ENCODE peak calls at places on chromosomes 13 and 19, in six cellular contexts. N is mucosa of gallbladder; W is GM19239; A is esophagus squamous epithelium; H is activated T-cell treated with anti-CD3 and anti-CD28 coated beads, Interleukin-2, amount 50 U/mL, for 72 hours; D is fibroblast of lung. X is an unnamed sample.

GRCh38 chr19:5908773-5909442 is 4.2 kb downstream of the VMAC start:
- DNase-seq in D (no peak), N (no peak), A (no peak), H (no peak), W (no peak), X (no peak)

GRCh38 chr19:8174706-8175105 is 25.3 kb upstream of the FBN3 start:
- DNase-seq in H (no peak), D (peak; percentile 75), N (no peak), W (no peak), A (no peak), X (no peak)

GRCh38 chr13:23778007-23778687 is 111.1 kb downstream of the MIPEP start:
- DNase-seq in N (no peak), D (peak; percentile 4), W (no peak), A (no peak), H (no peak), X (no peak)

GRCh38 chr19:17889609-17890214 is 18.0 kb downstream of the SLC5A5 start:
- DNase-seq in N (peak; percentile 50), W (no peak), A (no peak), D (peak; percentile 45), H (no peak), X (peak; percentile 59)

GRCh38 chr19:9139609-9140158 is 513 bp upstream of the ZNF317 start:
- DNase-seq in A (no peak), D (no peak), N (no peak), H (no peak), W (no peak), X (peak; percentile 16)

GRCh38 chr19:56139847-56140582 is 1.1 kb upstream of the ZNF444 start:
- DNase-seq in N (no peak), A (no peak), W (no peak), H (peak; percentile 17), D (no peak), X (no peak)

GRCh38 chr13:24279706-24280105 is 29.7 kb upstream of the C1QTNF9 start:
- DNase-seq in D (no peak), H (no peak), W (no peak), N (no peak), A (no peak), X (no peak)

GRCh38 chr19:39070888-39071287 is 13.3 kb upstream of the ACP7 start:
- DNase-seq in D (peak; percentile 18), W (no peak), H (no peak), A (no peak), N (no peak), X (no peak)

GRCh38 chr19:6269101-6269886 is 10.5 kb downstream of the MLLT1 start:
- DNase-seq in H (no peak), D (no peak), N (no peak), A (no peak), W (no peak), X (no peak)

GRCh38 chr19:52507266-52507665 is 20.2 kb upstream of the ZNF808 start:
- DNase-seq in A (no peak), W (no peak), N (no peak), H (no peak), D (peak; percentile 1), X (no peak)

GRCh38 chr19:3346677-3347353 is 19.6 kb upstream of the NFIC start:
- DNase-seq in D (peak; percentile 62), H (no peak), N (peak; percentile 79), W (no peak), A (no peak), X (peak; percentile 86)

GRCh38 chr19:48991823-48992570 is 1.1 kb downstream of the GYS1 start:
- DNase-seq in D (peak; percentile 81), H (no peak), A (no peak), W (no peak), N (peak; percentile 63), X (peak; percentile 84)

GRCh38 chr13:112849500-112849899 is 119.5 kb upstream of the MCF2L start:
- DNase-seq in N (no peak), D (peak; percentile 23), A (no peak), W (no peak), H (no peak), X (no peak)

X was measured in fibroblast of the aortic adventitia.